ENCODE peak calls at places on chromosomes 5 and 9, in five cellular contexts. I is colonic mucosa; J is brain microvascular endothelial cell; Y is AG04450; X is CD8-positive, alpha-beta T cell. W is an unnamed sample.

GRCh38 chr5:36272136-36272665 is 29.5 kb downstream of the RANBP3L start:
- DNase-seq in I (no peak), Y (no peak), X (no peak), J (no peak), W (no peak)

GRCh38 chr5:152349683-152350526 is 55.2 kb downstream of the NMUR2 start:
- DNase-seq in Y (no peak), I (peak; percentile 30), X (no peak), J (peak; percentile 14), W (no peak)

GRCh38 chr5:113245427-113246052 is 189.2 kb downstream of the TSSK1B start:
- DNase-seq in I (no peak), Y (no peak), X (no peak), J (no peak), W (no peak)

GRCh38 chr9:129232839-129233568 is 54.9 kb upstream of the IER5L start:
- DNase-seq in I (no peak), X (no peak), J (peak; percentile 16), Y (no peak), W (no peak)

GRCh38 chr5:96978812-96979449 is 43.1 kb downstream of the LNPEP start:
- DNase-seq in Y (peak; percentile 61), I (no peak), X (no peak), J (peak; percentile 18), W (no peak)

GRCh38 chr5:21071986-21072385 is 1084.0 kb upstream of the CDH18 start:
- DNase-seq in J (peak; percentile 5), X (no peak), I (no peak), Y (no peak), W (no peak)

GRCh38 chr9:93207326-93207814 is 23.4 kb downstream of the WNK2 start:
- DNase-seq in J (peak; percentile 25), Y (no peak), I (no peak), X (no peak), W (no peak)

GRCh38 chr5:149636861-149637246 is 55.6 kb downstream of the ARHGEF37 start:
- DNase-seq in J (peak; percentile 66), Y (peak; percentile 48), I (peak; percentile 90), X (no peak), W (no peak)

GRCh38 chr5:151042453-151043093 is 22.2 kb downstream of the GPX3 start:
- DNase-seq in J (no peak), Y (no peak), X (no peak), I (no peak), W (no peak)

GRCh38 chr9:92616199-92617129 is 53.5 kb downstream of the IPPK start:
- DNase-seq in I (peak; percentile 12), X (no peak), Y (no peak), J (no peak), W (no peak)

GRCh38 chr5:146722361-146722779 is 156.2 kb downstream of the PPP2R2B start:
- DNase-seq in J (no peak), Y (no peak), I (no peak), X (no peak), W (no peak)

GRCh38 chr9:111839387-111839786 is 44.6 kb upstream of the SHOC1 start:
- DNase-seq in I (no peak), X (no peak), Y (no peak), J (peak; percentile 28), W (no peak)

GRCh38 chr9:71607571-71607970 is 160.7 kb downstream of the CEMIP2 start:
- DNase-seq in J (no peak), X (no peak), Y (no peak), I (no peak), W (no peak)

GRCh38 chr5:42822558-42822957 is 10.9 kb upstream of the SELENOP start:
- DNase-seq in I (no peak), J (no peak), Y (no peak), X (no peak), W (no peak)

GRCh38 chr5:90941002-90941720 is 382.6 kb downstream of the ADGRV1 start:
- DNase-seq in Y (no peak), X (no peak), I (no peak), J (no peak), W (no peak)

GRCh38 chr5:164051745-164052144 is 546.3 kb downstream of the MAT2B start:
- DNase-seq in I (no peak), X (no peak), Y (peak; percentile 8), J (no peak), W (no peak)

GRCh38 chr5:95723632-95724369 is 7.3 kb upstream of the RHOBTB3 start:
- DNase-seq in Y (no peak), X (no peak), I (no peak), J (peak; percentile 79), W (no peak)

GRCh38 chr9:105722099-105722498 is 27.8 kb downstream of the TMEM38B start:
- DNase-seq in I (no peak), X (no peak), J (no peak), Y (no peak), W (no peak)

GRCh38 chr5:71658916-71659661 is 60.0 kb upstream of the CARTPT start:
- DNase-seq in Y (no peak), X (no peak), I (no peak), J (no peak), W (no peak)

GRCh38 chr9:5563886-5564285 is 53.6 kb downstream of the PDCD1LG2 start:
- DNase-seq in X (no peak), J (no peak), I (no peak), Y (no peak), W (no peak)

GRCh38 chr9:112411626-112412027 is 31.7 kb downstream of the HSDL2 start:
- DNase-seq in X (no peak), I (no peak), J (no peak), Y (no peak), W (no peak)

GRCh38 chr9:131618071-131618479 is 72.8 kb downstream of the PRRT1B start:
- DNase-seq in Y (no peak), X (no peak), J (no peak), I (no peak), W (no peak)

GRCh38 chr5:80346055-80346454 is 26.3 kb downstream of the SPZ1 start:
- DNase-seq in X (peak; percentile 12), I (no peak), J (no peak), Y (no peak), W (no peak)

GRCh38 chr9:80952523-80952922 is 736.8 kb downstream of the TLE1 start:
- DNase-seq in X (no peak), Y (no peak), I (no peak), J (no peak), W (no peak)

GRCh38 chr5:109304323-109304722 is 105.5 kb downstream of the PJA2 start:
- DNase-seq in J (no peak), X (no peak), I (no peak), Y (no peak), W (no peak)

GRCh38 chr5:158679221-158679641 is 420.5 kb downstream of the EBF1 start:
- DNase-seq in Y (no peak), J (no peak), I (no peak), X (no peak), W (no peak)

GRCh38 chr5:150446583-150446982 is 3.0 kb downstream of the RPS14 start:
- DNase-seq in I (no peak), X (no peak), Y (no peak), J (no peak), W (no peak)

GRCh38 chr5:180209137-180209581 is at the start of gene RASGEF1C:
- DNase-seq in I (peak; percentile 59), Y (peak; percentile 3), J (no peak), X (peak; percentile 57), W (no peak)

GRCh38 chr9:1051286-1052118 is 1.3 kb downstream of the DMRT2 start:
- DNase-seq in Y (no peak), J (no peak), X (no peak), I (peak; percentile 72), W (no peak)

DNA sequence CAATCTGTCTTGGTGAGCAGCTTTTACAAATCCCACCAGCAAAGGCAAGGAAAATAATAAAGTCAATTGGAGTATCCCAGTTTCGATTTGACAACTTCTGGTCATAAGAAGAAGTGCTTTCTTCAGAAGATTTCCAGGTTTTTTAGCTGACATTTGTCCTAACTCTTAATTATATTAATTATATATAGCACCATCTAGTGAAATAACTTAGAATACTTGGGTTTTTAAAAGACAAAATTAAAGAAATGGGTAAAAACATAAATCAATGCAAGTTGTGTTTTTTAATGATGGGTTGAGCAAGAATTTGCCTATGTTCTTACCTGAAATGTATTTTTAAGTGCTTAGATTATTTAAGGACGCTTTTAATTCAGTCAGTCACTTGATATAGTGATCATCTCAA is 421.8 kb downstream of the ACTL7B start:
- DNase-seq in J (no peak), Y (no peak), X (no peak), I (no peak), W (no peak)
- TF ChIP-seq CTCF in J (no peak), Y (no peak), X (no peak), I (no peak), W (no peak)

GRCh38 chr5:140262839-140263238 is 40.1 kb downstream of the PFDN1 start:
- DNase-seq in X (no peak), Y (no peak), I (no peak), J (no peak), W (no peak)

GRCh38 chr5:140259509-140259908 is 43.4 kb downstream of the PFDN1 start:
- DNase-seq in X (no peak), J (no peak), Y (no peak), I (peak; percentile 69), W (no peak)

GRCh38 chr5:140262221-140262620 is 40.7 kb downstream of the PFDN1 start:
- DNase-seq in I (no peak), X (no peak), J (no peak), Y (no peak), W (no peak)

GRCh38 chr5:140260089-140260656 is 42.7 kb downstream of the PFDN1 start:
- DNase-seq in I (no peak), Y (no peak), X (no peak), J (no peak), W (no peak)

GRCh38 chr5:140261403-140262171 is 41.3 kb downstream of the PFDN1 start:
- DNase-seq in X (no peak), Y (peak; percentile 72), I (peak; percentile 83), J (peak; percentile 92), W (peak; percentile 52)
- TF ChIP-seq CTCF in X (no peak), Y (peak; percentile 19), I (no peak), J (peak; percentile 17), W (no peak)

DNA sequence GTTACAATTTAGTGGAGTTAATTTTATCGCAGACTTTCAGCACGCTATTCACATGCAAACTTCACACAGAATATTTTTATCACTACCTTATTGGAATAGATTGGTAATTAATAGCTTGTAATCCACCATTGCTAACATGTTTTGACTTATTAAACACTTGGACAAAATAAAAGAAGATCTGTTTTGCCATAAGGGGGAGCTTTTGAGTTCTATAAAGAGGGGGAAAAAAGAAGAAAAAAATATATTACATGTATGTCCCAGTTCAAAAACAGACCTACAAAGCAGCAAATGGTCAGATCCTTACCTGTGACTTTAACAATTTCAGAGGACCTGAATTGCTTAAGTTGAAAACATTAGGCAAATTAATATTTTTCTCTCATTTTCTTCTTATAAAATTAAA is 1.2 kb upstream of the PAPPA start:
- DNase-seq in Y (no peak), I (no peak), X (no peak), J (no peak), W (no peak)
- TF ChIP-seq CTCF in Y (peak; percentile 48), I (no peak), X (no peak), J (peak; percentile 16), W (no peak)

GRCh38 chr9:135819905-135820304 is 87.4 kb downstream of the CAMSAP1 start:
- DNase-seq in Y (no peak), I (no peak), J (no peak), X (no peak), W (no peak)
- TF ChIP-seq CTCF in Y (no peak), I (no peak), J (peak; percentile 6), X (no peak), W (no peak)

GRCh38 chr5:177542816-177543472 is 11.4 kb downstream of the FAM193B start:
- DNase-seq in J (no peak), X (no peak), Y (no peak), I (no peak), W (no peak)
- TF ChIP-seq CTCF in J (no peak), X (no peak), Y (no peak), I (no peak), W (no peak)

W was measured in omental fat pad.